ENCODE peak calls at places on chromosomes 3 and 15, in ten cellular contexts. G, I, X, L, Z, R, Q, Y, T and J are unnamed samples.

GRCh38 chr3:159432721-159433300 is 555.8 kb upstream of the IL12A start:
- DNase-seq in G (no peak), I (no peak), X (no peak), L (no peak), Z (no peak), R (no peak), Q (peak), Y (no peak), T (no peak), J (no peak)

GRCh38 chr3:149340310-149340933 is 7.0 kb upstream of the TM4SF18 start:
- DNase-seq in G (no peak), I (peak), X (no peak), L (no peak), Z (peak), R (no peak), Q (no peak), Y (no peak), T (no peak), J (no peak)

GRCh38 chr3:56851966-56852884 is 50.5 kb upstream of the ARHGEF3 start:
- DNase-seq in G (no peak), I (peak), X (no peak), L (no peak), Z (no peak), R (no peak), Q (peak), Y (no peak), T (no peak), J (no peak)

GRCh38 chr3:11514191-11514770 is 129.4 kb downstream of the VGLL4 start:
- DNase-seq in G (no peak), I (no peak), X (no peak), L (no peak), Z (no peak), R (peak), Q (peak), Y (no peak), T (no peak), J (no peak)

GRCh38 chr3:119604878-119605277 is 7.2 kb downstream of the PLA1A start:
- DNase-seq in G (no peak), I (no peak), X (no peak), L (no peak), Z (no peak), R (no peak), Q (peak), Y (no peak), T (no peak), J (no peak)

GRCh38 chr3:60645801-60646200 is 605.5 kb downstream of the FHIT start:
- DNase-seq in G (no peak), I (no peak), X (no peak), L (no peak), Z (no peak), R (no peak), Q (no peak), Y (no peak), T (no peak), J (no peak)

GRCh38 chr15:66131200-66131599 is 122.3 kb downstream of the MEGF11 start:
- DNase-seq in G (no peak), I (no peak), X (no peak), L (no peak), Z (no peak), R (no peak), Q (no peak), Y (no peak), T (no peak), J (no peak)

GRCh38 chr3:133759740-133760069 is 13.5 kb downstream of the TF start:
- DNase-seq in G (no peak), I (no peak), X (no peak), L (no peak), Z (no peak), R (no peak), Q (no peak), Y (no peak), T (no peak), J (no peak)

GRCh38 chr15:77160562-77161481 is 89.9 kb upstream of the TSPAN3 start:
- DNase-seq in G (no peak), I (no peak), X (no peak), L (no peak), Z (peak), R (no peak), Q (no peak), Y (no peak), T (no peak), J (no peak)

GRCh38 chr3:46484911-46485696 is 12.7 kb upstream of the RTP3 start:
- DNase-seq in G (no peak), I (no peak), X (peak), L (no peak), Z (no peak), R (no peak), Q (no peak), Y (peak), T (no peak), J (no peak)

GRCh38 chr3:175526609-175527280 is 667.6 kb downstream of the NAALADL2 start:
- DNase-seq in G (no peak), I (no peak), X (no peak), L (no peak), Z (peak), R (no peak), Q (peak), Y (no peak), T (no peak), J (no peak)

GRCh38 chr15:101045835-101046691 is 126.9 kb downstream of the LRRK1 start:
- DNase-seq in G (no peak), I (peak), X (peak), L (no peak), Z (no peak), R (peak), Q (no peak), Y (peak), T (peak), J (peak)

GRCh38 chr3:165355316-165355715 is 159.1 kb upstream of the SLITRK3 start:
- DNase-seq in G (no peak), I (no peak), X (no peak), L (no peak), Z (no peak), R (no peak), Q (no peak), Y (no peak), T (no peak), J (no peak)

GRCh38 chr15:92661069-92661468 is 5.5 kb upstream of the FAM174B start:
- DNase-seq in G (no peak), I (peak), X (no peak), L (no peak), Z (no peak), R (no peak), Q (no peak), Y (no peak), T (no peak), J (no peak)

GRCh38 chr15:31214864-31215489 is 111.7 kb upstream of the KLF13 start:
- DNase-seq in G (no peak), I (peak), X (no peak), L (no peak), Z (no peak), R (peak), Q (peak), Y (no peak), T (peak), J (no peak)

GRCh38 chr15:31212286-31212685 is 110.8 kb upstream of the TRPM1 start:
- DNase-seq in G (no peak), I (no peak), X (no peak), L (no peak), Z (no peak), R (no peak), Q (no peak), Y (no peak), T (no peak), J (no peak)

GRCh38 chr15:31212956-31213694 is 111.6 kb upstream of the TRPM1 start:
- DNase-seq in G (no peak), I (no peak), X (no peak), L (no peak), Z (no peak), R (no peak), Q (no peak), Y (no peak), T (no peak), J (no peak)

GRCh38 chr15:31215490-31216209 is 111.0 kb upstream of the KLF13 start:
- DNase-seq in G (peak), I (peak), X (peak), L (peak), Z (peak), R (peak), Q (peak), Y (peak), T (peak), J (no peak)

GRCh38 chr15:31214158-31214863 is 112.3 kb upstream of the KLF13 start:
- DNase-seq in G (no peak), I (no peak), X (no peak), L (no peak), Z (no peak), R (no peak), Q (no peak), Y (no peak), T (no peak), J (no peak)
- TF ChIP-seq CTCF in G (no peak), I (no peak), X (no peak), L (no peak), Z (no peak), R (no peak), Q (no peak), Y (no peak), T (no peak), J (no peak)

DNA sequence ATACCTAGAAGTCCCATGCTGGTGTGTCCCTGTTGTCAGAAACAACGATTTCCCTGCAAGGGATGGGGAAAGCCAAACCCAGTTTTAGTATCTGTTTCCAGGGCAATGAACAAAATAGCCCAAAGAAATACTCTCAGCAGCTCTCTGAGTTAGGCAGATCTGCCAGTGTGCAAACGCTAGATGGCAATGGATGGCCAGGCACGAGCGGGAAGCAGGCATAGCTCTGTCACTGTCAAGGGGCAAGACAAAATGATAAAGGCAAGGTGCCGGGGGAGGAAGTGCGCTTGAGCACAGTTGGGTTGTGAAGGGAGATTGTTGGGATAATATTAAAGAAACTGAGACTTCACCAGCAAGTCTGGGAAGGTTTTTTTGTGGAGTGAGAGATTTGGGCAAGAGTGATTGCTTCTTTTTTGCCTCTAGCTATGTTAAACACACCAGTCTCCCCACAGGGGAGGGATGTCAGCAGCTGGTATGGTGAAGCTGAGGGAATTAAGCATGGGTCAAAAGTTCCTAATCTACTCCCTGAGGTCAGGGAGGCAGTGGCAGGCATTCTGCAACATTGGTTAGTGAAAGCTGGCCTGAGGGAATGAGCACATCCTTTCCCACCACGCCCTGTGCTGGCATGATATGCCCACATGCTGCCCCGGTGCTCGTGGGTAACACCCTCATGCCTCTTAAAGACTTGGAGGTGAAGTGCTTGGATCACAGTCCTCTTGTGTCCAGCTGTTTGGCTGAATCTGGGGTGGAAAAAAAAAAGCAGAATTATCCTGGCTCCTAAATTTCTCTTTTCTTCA is 117.6 kb downstream of the PDCD6IP start:
- DNase-seq in G (no peak), I (peak), X (no peak), L (peak), Z (no peak), R (no peak), Q (peak), Y (no peak), T (no peak), J (no peak)
- TF ChIP-seq CTCF in G (no peak), I (no peak), X (no peak), L (peak), Z (no peak), R (no peak), Q (peak), Y (peak), T (peak), J (peak)

GRCh38 chr3:44712455-44713075 is at the start of gene ZNF502:
- DNase-seq in G (no peak), I (peak), X (no peak), L (peak), Z (peak), R (peak), Q (peak), Y (peak), T (peak), J (peak)
- TF ChIP-seq CTCF in G (no peak), I (peak), X (no peak), L (peak), Z (no peak), R (peak), Q (peak), Y (no peak), T (peak), J (no peak)

GRCh38 chr3:170499562-170500156 is 81.0 kb downstream of the CLDN11 start:
- DNase-seq in G (peak), I (peak), X (no peak), L (peak), Z (peak), R (peak), Q (peak), Y (peak), T (no peak), J (no peak)
- TF ChIP-seq CTCF in G (peak), I (peak), X (peak), L (peak), Z (peak), R (peak), Q (peak), Y (peak), T (peak), J (peak)

DNA sequence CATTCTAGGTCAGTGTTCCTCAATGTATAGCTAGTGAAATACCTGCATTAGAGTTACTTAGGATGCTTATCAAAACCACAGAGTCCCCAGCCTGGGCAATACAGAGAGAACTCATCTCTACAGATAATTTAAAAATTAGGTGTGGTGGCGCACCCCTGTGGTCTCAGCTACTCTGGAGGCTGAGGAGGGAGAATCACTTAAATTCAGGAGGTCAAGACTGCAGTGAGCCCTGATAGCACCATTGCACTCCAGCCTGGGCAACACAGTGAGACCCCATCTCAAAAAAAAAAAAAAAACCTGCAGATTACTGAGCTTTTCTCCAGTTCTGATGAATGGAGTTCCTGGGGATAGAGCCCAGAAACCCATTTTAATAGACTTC is 10.1 kb upstream of the MINDY2 start:
- DNase-seq in G (no peak), I (no peak), X (no peak), L (no peak), Z (no peak), R (no peak), Q (no peak), Y (no peak), T (no peak), J (no peak)
- TF ChIP-seq CTCF in G (no peak), I (no peak), X (no peak), L (no peak), Z (no peak), R (no peak), Q (no peak), Y (no peak), T (no peak), J (peak)

GRCh38 chr3:196220991-196221390 is 4.7 kb downstream of the SLC51A start:
- DNase-seq in G (no peak), I (no peak), X (no peak), L (no peak), Z (no peak), R (no peak), Q (no peak), Y (no peak), T (no peak), J (no peak)

GRCh38 chr3:196219970-196220311 is 3.6 kb downstream of the SLC51A start:
- DNase-seq in G (no peak), I (no peak), X (no peak), L (no peak), Z (no peak), R (peak), Q (no peak), Y (no peak), T (no peak), J (no peak)

GRCh38 chr3:196220587-196220986 is 4.3 kb downstream of the SLC51A start:
- DNase-seq in G (no peak), I (no peak), X (no peak), L (no peak), Z (no peak), R (no peak), Q (no peak), Y (no peak), T (no peak), J (no peak)

GRCh38 chr3:196218155-196218712 is 1.9 kb downstream of the SLC51A start:
- DNase-seq in G (no peak), I (no peak), X (no peak), L (no peak), Z (no peak), R (no peak), Q (no peak), Y (no peak), T (peak), J (no peak)

DNA sequence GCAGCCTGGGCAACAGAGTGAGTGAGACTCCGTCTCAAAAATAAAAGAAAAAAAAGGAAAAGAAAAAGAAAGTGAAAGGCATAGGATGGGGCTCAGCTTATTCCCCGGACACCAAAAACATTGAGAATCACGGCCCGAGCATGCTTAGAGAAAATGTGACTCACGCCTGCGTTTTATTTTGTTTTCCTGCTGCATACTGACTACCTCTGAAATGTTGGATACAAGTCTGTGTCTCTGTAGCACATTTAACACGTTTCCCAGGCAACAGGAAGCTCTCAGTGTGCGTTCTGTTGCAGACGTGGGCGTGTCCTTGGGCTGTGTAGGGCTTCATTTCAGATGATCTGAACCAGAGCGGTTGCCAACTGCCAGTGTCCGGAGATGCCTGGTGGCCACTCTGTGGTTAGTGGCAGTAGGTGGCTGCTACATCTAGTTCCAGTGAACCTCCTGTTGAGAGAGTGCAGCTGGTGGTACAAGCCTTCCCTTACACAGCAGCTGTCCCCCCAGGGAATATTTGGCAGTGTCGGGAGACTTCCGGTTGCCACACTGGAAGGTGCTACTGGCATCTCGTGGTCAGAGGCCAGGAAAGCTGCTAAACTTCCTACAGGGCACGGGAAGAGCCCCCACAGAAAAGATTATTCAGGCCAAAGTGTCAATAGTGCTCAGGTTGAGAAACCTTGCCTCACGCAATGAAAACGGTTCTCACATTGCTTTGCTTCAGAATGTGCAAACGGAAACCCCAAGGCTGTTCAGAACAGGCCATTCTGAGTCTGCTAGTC is 3.0 kb downstream of the SLC51A start:
- DNase-seq in G (peak), I (peak), X (no peak), L (peak), Z (no peak), R (peak), Q (peak), Y (no peak), T (peak), J (no peak)
- TF ChIP-seq CTCF in G (no peak), I (no peak), X (no peak), L (no peak), Z (no peak), R (no peak), Q (no peak), Y (no peak), T (no peak), J (peak)

GRCh38 chr3:182621435-182622240 is 171.7 kb upstream of the ATP11B start:
- DNase-seq in G (peak), I (no peak), X (no peak), L (peak), Z (peak), R (no peak), Q (no peak), Y (no peak), T (no peak), J (no peak)
- TF ChIP-seq CTCF in G (peak), I (peak), X (peak), L (peak), Z (peak), R (no peak), Q (peak), Y (peak), T (no peak), J (peak)

GRCh38 chr15:74242296-74242929 is 6.3 kb downstream of the CCDC33 start:
- DNase-seq in G (no peak), I (no peak), X (no peak), L (peak), Z (peak), R (no peak), Q (peak), Y (no peak), T (peak), J (no peak)

GRCh38 chr15:74240897-74241614 is 4.9 kb downstream of the CCDC33 start:
- DNase-seq in G (no peak), I (no peak), X (no peak), L (no peak), Z (no peak), R (no peak), Q (no peak), Y (no peak), T (no peak), J (no peak)

GRCh38 chr15:74243431-74243830 is 7.3 kb downstream of the CCDC33 start:
- DNase-seq in G (no peak), I (no peak), X (no peak), L (no peak), Z (no peak), R (no peak), Q (no peak), Y (no peak), T (no peak), J (no peak)

GRCh38 chr15:74245342-74245931 is 9.3 kb downstream of the CCDC33 start:
- DNase-seq in G (no peak), I (peak), X (no peak), L (peak), Z (no peak), R (no peak), Q (no peak), Y (peak), T (no peak), J (no peak)

GRCh38 chr15:74244818-74245341 is 8.8 kb downstream of the CCDC33 start:
- DNase-seq in G (no peak), I (no peak), X (no peak), L (no peak), Z (no peak), R (no peak), Q (no peak), Y (no peak), T (no peak), J (no peak)
- TF ChIP-seq CTCF in G (no peak), I (no peak), X (no peak), L (no peak), Z (no peak), R (no peak), Q (no peak), Y (no peak), T (no peak), J (no peak)

DNA sequence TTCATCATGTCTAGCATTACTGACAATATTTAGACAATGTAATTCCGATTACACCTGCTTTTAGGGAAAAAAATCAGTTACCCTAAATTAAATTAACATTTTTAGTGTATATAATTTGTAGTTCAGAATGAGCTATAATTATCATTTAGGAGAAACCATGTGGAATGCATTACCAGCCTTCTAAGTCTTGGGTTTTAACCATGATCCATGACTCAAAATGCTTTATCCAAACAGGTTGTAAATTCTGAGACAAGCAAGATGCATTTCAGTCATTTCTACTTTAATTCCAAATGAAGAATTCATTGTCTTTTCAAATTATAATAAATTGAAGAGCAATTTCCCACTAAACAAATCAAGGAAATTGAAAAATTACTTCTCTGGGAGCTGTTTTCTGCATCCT is 243.7 kb upstream of the LRIG1 start:
- DNase-seq in G (no peak), I (no peak), X (no peak), L (no peak), Z (no peak), R (no peak), Q (no peak), Y (no peak), T (no peak), J (no peak)
- TF ChIP-seq CTCF in G (no peak), I (no peak), X (no peak), L (no peak), Z (no peak), R (no peak), Q (no peak), Y (no peak), T (no peak), J (no peak)